ENCODE peak calls at places on chromosome 3, in eight cellular contexts. One of them, this sample, is unnamed.

GRCh38 chr3:136903899-136904298 is 41.9 kb downstream of the NCK1 start:
- DNase-seq in fibroblast of pulmonary artery: no peak
- DNase-seq in fibroblast of the aortic adventitia: no peak
- DNase-seq in hippocampal formation: no peak
- DNase-seq in activated CD4-positive, alpha-beta T cell treated with anti-CD3 and anti-CD28 coated beads for 48 hours: no peak
- DNase-seq in activated T-cell treated with anti-CD3 and anti-CD28 coated beads for 48 hours: no peak
- DNase-seq in NCI-H774: no peak
- DNase-seq in ELF-1: no peak
- DNase-seq in this sample: no peak

GRCh38 chr3:161372321-161373260 is 1.3 kb upstream of the SPTSSB start:
- DNase-seq in ELF-1: peak; percentile 48
- DNase-seq in activated CD4-positive, alpha-beta T cell treated with anti-CD3 and anti-CD28 coated beads for 48 hours: peak; percentile 18
- DNase-seq in fibroblast of pulmonary artery: no peak
- DNase-seq in NCI-H774: peak; percentile 69
- DNase-seq in hippocampal formation: peak; percentile 48
- DNase-seq in activated T-cell treated with anti-CD3 and anti-CD28 coated beads for 48 hours: no peak
- DNase-seq in fibroblast of the aortic adventitia: no peak
- DNase-seq in this sample: no peak

GRCh38 chr3:119322523-119323400 is 28.6 kb downstream of the ARHGAP31 start:
- DNase-seq in ELF-1: peak; percentile 84
- DNase-seq in hippocampal formation: peak; percentile 71
- DNase-seq in activated T-cell treated with anti-CD3 and anti-CD28 coated beads for 48 hours: peak; percentile 97
- DNase-seq in activated CD4-positive, alpha-beta T cell treated with anti-CD3 and anti-CD28 coated beads for 48 hours: peak; percentile 97
- DNase-seq in NCI-H774: peak; percentile 24
- DNase-seq in fibroblast of the aortic adventitia: peak; percentile 66
- DNase-seq in fibroblast of pulmonary artery: peak; percentile 79
- DNase-seq in this sample: peak; percentile 88

GRCh38 chr3:196127308-196128040 is 45.6 kb upstream of the TFRC start:
- DNase-seq in fibroblast of the aortic adventitia: no peak
- DNase-seq in ELF-1: peak; percentile 60
- DNase-seq in NCI-H774: no peak
- DNase-seq in hippocampal formation: no peak
- DNase-seq in fibroblast of pulmonary artery: no peak
- DNase-seq in activated T-cell treated with anti-CD3 and anti-CD28 coated beads for 48 hours: no peak
- DNase-seq in activated CD4-positive, alpha-beta T cell treated with anti-CD3 and anti-CD28 coated beads for 48 hours: peak; percentile 11
- DNase-seq in this sample: no peak

GRCh38 chr3:175186511-175186910 is 327.4 kb downstream of the NAALADL2 start:
- DNase-seq in activated CD4-positive, alpha-beta T cell treated with anti-CD3 and anti-CD28 coated beads for 48 hours: no peak
- DNase-seq in NCI-H774: no peak
- DNase-seq in hippocampal formation: no peak
- DNase-seq in activated T-cell treated with anti-CD3 and anti-CD28 coated beads for 48 hours: no peak
- DNase-seq in ELF-1: no peak
- DNase-seq in fibroblast of the aortic adventitia: no peak
- DNase-seq in fibroblast of pulmonary artery: no peak
- DNase-seq in this sample: no peak

GRCh38 chr3:171809513-171810277 is 588 bp downstream of the PLD1 start:
- DNase-seq in activated T-cell treated with anti-CD3 and anti-CD28 coated beads for 48 hours: peak; percentile 41
- DNase-seq in NCI-H774: peak; percentile 89
- DNase-seq in ELF-1: peak; percentile 77
- DNase-seq in fibroblast of pulmonary artery: peak; percentile 96
- DNase-seq in fibroblast of the aortic adventitia: peak; percentile 99
- DNase-seq in activated CD4-positive, alpha-beta T cell treated with anti-CD3 and anti-CD28 coated beads for 48 hours: peak; percentile 59
- DNase-seq in hippocampal formation: peak; percentile 80
- DNase-seq in this sample: no peak

GRCh38 chr3:41137686-41138111 is 61.6 kb upstream of the CTNNB1 start:
- DNase-seq in NCI-H774: no peak
- DNase-seq in ELF-1: peak; percentile 49
- DNase-seq in hippocampal formation: no peak
- DNase-seq in activated CD4-positive, alpha-beta T cell treated with anti-CD3 and anti-CD28 coated beads for 48 hours: no peak
- DNase-seq in fibroblast of the aortic adventitia: no peak
- DNase-seq in activated T-cell treated with anti-CD3 and anti-CD28 coated beads for 48 hours: no peak
- DNase-seq in fibroblast of pulmonary artery: no peak
- DNase-seq in this sample: no peak

GRCh38 chr3:186960327-186960726 is 30.0 kb downstream of the ST6GAL1 start:
- DNase-seq in fibroblast of the aortic adventitia: no peak
- DNase-seq in ELF-1: no peak
- DNase-seq in activated T-cell treated with anti-CD3 and anti-CD28 coated beads for 48 hours: no peak
- DNase-seq in NCI-H774: no peak
- DNase-seq in fibroblast of pulmonary artery: no peak
- DNase-seq in activated CD4-positive, alpha-beta T cell treated with anti-CD3 and anti-CD28 coated beads for 48 hours: no peak
- DNase-seq in hippocampal formation: no peak
- DNase-seq in this sample: no peak

GRCh38 chr3:191290311-191291025 is 38.7 kb upstream of the CCDC50 start:
- DNase-seq in hippocampal formation: no peak
- DNase-seq in NCI-H774: no peak
- DNase-seq in fibroblast of pulmonary artery: no peak
- DNase-seq in activated T-cell treated with anti-CD3 and anti-CD28 coated beads for 48 hours: no peak
- DNase-seq in activated CD4-positive, alpha-beta T cell treated with anti-CD3 and anti-CD28 coated beads for 48 hours: no peak
- DNase-seq in fibroblast of the aortic adventitia: peak; percentile 22
- DNase-seq in ELF-1: no peak
- DNase-seq in this sample: no peak

GRCh38 chr3:182575941-182576340 is 217.4 kb upstream of the ATP11B start:
- DNase-seq in NCI-H774: no peak
- DNase-seq in fibroblast of pulmonary artery: no peak
- DNase-seq in hippocampal formation: no peak
- DNase-seq in ELF-1: no peak
- DNase-seq in activated CD4-positive, alpha-beta T cell treated with anti-CD3 and anti-CD28 coated beads for 48 hours: no peak
- DNase-seq in fibroblast of the aortic adventitia: no peak
- DNase-seq in activated T-cell treated with anti-CD3 and anti-CD28 coated beads for 48 hours: no peak
- DNase-seq in this sample: no peak

GRCh38 chr3:48830660-48831190 is 16.9 kb downstream of the PRKAR2A start:
- DNase-seq in fibroblast of pulmonary artery: no peak
- DNase-seq in NCI-H774: no peak
- DNase-seq in ELF-1: no peak
- DNase-seq in activated CD4-positive, alpha-beta T cell treated with anti-CD3 and anti-CD28 coated beads for 48 hours: no peak
- DNase-seq in fibroblast of the aortic adventitia: no peak
- DNase-seq in hippocampal formation: no peak
- DNase-seq in activated T-cell treated with anti-CD3 and anti-CD28 coated beads for 48 hours: no peak
- DNase-seq in this sample: no peak

GRCh38 chr3:14907043-14907966 is 40.1 kb upstream of the NR2C2 start:
- DNase-seq in ELF-1: no peak
- DNase-seq in activated CD4-positive, alpha-beta T cell treated with anti-CD3 and anti-CD28 coated beads for 48 hours: no peak
- DNase-seq in activated T-cell treated with anti-CD3 and anti-CD28 coated beads for 48 hours: no peak
- DNase-seq in fibroblast of the aortic adventitia: no peak
- DNase-seq in NCI-H774: no peak
- DNase-seq in fibroblast of pulmonary artery: no peak
- DNase-seq in hippocampal formation: no peak
- DNase-seq in this sample: no peak

GRCh38 chr3:184261270-184262165 is at the start of gene CAMK2N2:
- DNase-seq in activated T-cell treated with anti-CD3 and anti-CD28 coated beads for 48 hours: peak; percentile 55
- DNase-seq in activated CD4-positive, alpha-beta T cell treated with anti-CD3 and anti-CD28 coated beads for 48 hours: peak; percentile 58
- DNase-seq in fibroblast of pulmonary artery: peak; percentile 69
- DNase-seq in hippocampal formation: peak; percentile 42
- DNase-seq in fibroblast of the aortic adventitia: peak; percentile 18
- DNase-seq in ELF-1: peak; percentile 77
- DNase-seq in NCI-H774: peak; percentile 99
- DNase-seq in this sample: peak; percentile 33

GRCh38 chr3:60803812-60804211 is 447.4 kb downstream of the FHIT start:
- DNase-seq in NCI-H774: no peak
- DNase-seq in fibroblast of the aortic adventitia: no peak
- DNase-seq in activated CD4-positive, alpha-beta T cell treated with anti-CD3 and anti-CD28 coated beads for 48 hours: no peak
- DNase-seq in ELF-1: no peak
- DNase-seq in fibroblast of pulmonary artery: no peak
- DNase-seq in activated T-cell treated with anti-CD3 and anti-CD28 coated beads for 48 hours: no peak
- DNase-seq in hippocampal formation: peak; percentile 10
- DNase-seq in this sample: no peak

GRCh38 chr3:5841609-5842008 is 654.1 kb downstream of the EDEM1 start:
- DNase-seq in activated CD4-positive, alpha-beta T cell treated with anti-CD3 and anti-CD28 coated beads for 48 hours: no peak
- DNase-seq in fibroblast of the aortic adventitia: no peak
- DNase-seq in NCI-H774: no peak
- DNase-seq in fibroblast of pulmonary artery: no peak
- DNase-seq in hippocampal formation: no peak
- DNase-seq in ELF-1: no peak
- DNase-seq in activated T-cell treated with anti-CD3 and anti-CD28 coated beads for 48 hours: no peak
- DNase-seq in this sample: no peak

GRCh38 chr3:10964537-10965167 is 27.9 kb upstream of the SLC6A1 start:
- DNase-seq in activated T-cell treated with anti-CD3 and anti-CD28 coated beads for 48 hours: no peak
- DNase-seq in fibroblast of the aortic adventitia: no peak
- DNase-seq in ELF-1: peak; percentile 69
- DNase-seq in activated CD4-positive, alpha-beta T cell treated with anti-CD3 and anti-CD28 coated beads for 48 hours: peak; percentile 12
- DNase-seq in fibroblast of pulmonary artery: peak; percentile 23
- DNase-seq in hippocampal formation: no peak
- DNase-seq in NCI-H774: no peak
- DNase-seq in this sample: no peak

GRCh38 chr3:126556637-126557414 is 1.9 kb downstream of the C3orf22 start:
- DNase-seq in activated T-cell treated with anti-CD3 and anti-CD28 coated beads for 48 hours: no peak
- DNase-seq in hippocampal formation: no peak
- DNase-seq in fibroblast of the aortic adventitia: no peak
- DNase-seq in fibroblast of pulmonary artery: no peak
- DNase-seq in activated CD4-positive, alpha-beta T cell treated with anti-CD3 and anti-CD28 coated beads for 48 hours: no peak
- DNase-seq in NCI-H774: no peak
- DNase-seq in ELF-1: no peak
- DNase-seq in this sample: no peak

GRCh38 chr3:63279000-63279366 is 875 bp downstream of the SYNPR start:
- DNase-seq in activated T-cell treated with anti-CD3 and anti-CD28 coated beads for 48 hours: no peak
- DNase-seq in ELF-1: peak; percentile 26
- DNase-seq in hippocampal formation: no peak
- DNase-seq in NCI-H774: no peak
- DNase-seq in fibroblast of pulmonary artery: no peak
- DNase-seq in fibroblast of the aortic adventitia: peak; percentile 1
- DNase-seq in activated CD4-positive, alpha-beta T cell treated with anti-CD3 and anti-CD28 coated beads for 48 hours: no peak
- DNase-seq in this sample: no peak

GRCh38 chr3:73043414-73043813 is 18.0 kb upstream of the EBLN2 start:
- DNase-seq in fibroblast of pulmonary artery: no peak
- DNase-seq in NCI-H774: no peak
- DNase-seq in ELF-1: no peak
- DNase-seq in activated T-cell treated with anti-CD3 and anti-CD28 coated beads for 48 hours: no peak
- DNase-seq in fibroblast of the aortic adventitia: no peak
- DNase-seq in activated CD4-positive, alpha-beta T cell treated with anti-CD3 and anti-CD28 coated beads for 48 hours: no peak
- DNase-seq in hippocampal formation: no peak
- DNase-seq in this sample: no peak